ENCODE peak calls at places on chromosomes 11 and 22, in eight cellular contexts. W is spleen, I is HEK293T, E is T-helper 22 cell, C is NCI-H2227 treated with DMSO at 0.1 percent for 48 hours, N is NCI-H1694 treated with DMSO at 0.1 percent for 48 hours, M is amniotic epithelial cell, Y is HFF-Myc. S is an unnamed sample.

GRCh38 chr22:50016988-50017700 is 4.6 kb upstream of the IL17REL start:
- DNase-seq in W (peak), I (no peak), E (peak), C (no peak), N (no peak), M (no peak), Y (no peak), S (no peak)

GRCh38 chr22:49765091-49765771 is 62.4 kb downstream of the BRD1 start:
- DNase-seq in W (peak), I (no peak), E (no peak), C (no peak), N (no peak), M (no peak), Y (no peak), S (no peak)

GRCh38 chr11:132792341-132793140 is 739.8 kb downstream of the OPCML start:
- DNase-seq in W (no peak), I (no peak), E (no peak), C (no peak), N (no peak), M (no peak), Y (no peak), S (no peak)

GRCh38 chr11:29214833-29215232 is 802.0 kb downstream of the KCNA4 start:
- DNase-seq in W (no peak), I (no peak), E (no peak), C (no peak), N (no peak), M (peak), Y (no peak), S (no peak)

GRCh38 chr11:2377511-2378443 is 667 bp downstream of the CD81 start:
- DNase-seq in W (peak), I (peak), E (peak), C (peak), N (no peak), M (peak), Y (no peak), S (no peak)

GRCh38 chr11:34381775-34382174 is 24.0 kb upstream of the ABTB2 start:
- DNase-seq in W (no peak), I (no peak), E (no peak), C (no peak), N (no peak), M (no peak), Y (no peak), S (no peak)

GRCh38 chr11:35623708-35624168 is 5.5 kb downstream of the FJX1 start:
- DNase-seq in W (no peak), I (no peak), E (no peak), C (no peak), N (no peak), M (peak), Y (peak), S (no peak)

GRCh38 chr11:129144256-129144655 is 47.9 kb downstream of the ARHGAP32 start:
- DNase-seq in W (no peak), I (no peak), E (no peak), C (no peak), N (no peak), M (peak), Y (no peak), S (no peak)

S was measured in dorsolateral prefrontal cortex.